ENCODE peak calls at places on chromosomes 2 and 18, in seven cellular contexts. V is MM.1S; Y is OCI-LY7; H is adipocyte; J is CD8-positive, alpha-beta T cell; A is left lung; Q is cardiac muscle cell. F is an unnamed sample. For H3K9me3, the result is how much of the 10 kb centered on the place peaks cover.

GRCh38 chr18:61502472-61502871 is 169.2 kb downstream of the CDH20 start:
- DNase-seq in V (peak), Y (peak), H (peak), J (no peak), A (no peak), Q (peak), F (no peak)

GRCh38 chr18:27413495-27414401 is 228.6 kb upstream of the CHST9 start:
- DNase-seq in V (no peak), Y (no peak), H (peak), J (no peak), A (no peak), Q (peak), F (no peak)

GRCh38 chr2:44040365-44040764 is 44.6 kb upstream of the LRPPRC start:
- DNase-seq in V (no peak), Y (no peak), H (no peak), J (no peak), A (no peak), Q (no peak), F (no peak)

GRCh38 chr18:27577265-27577664 is 392.2 kb upstream of the CHST9 start:
- DNase-seq in V (no peak), Y (no peak), H (no peak), J (no peak), A (no peak), Q (no peak), F (no peak)

GRCh38 chr2:158567208-158567607 is 110.5 kb downstream of the PKP4 start:
- DNase-seq in V (no peak), Y (no peak), H (no peak), J (no peak), A (no peak), Q (no peak), F (no peak)

GRCh38 chr2:232260075-232260474 is 118.5 kb upstream of the ALPP start:
- DNase-seq in V (no peak), Y (no peak), H (peak), J (no peak), A (no peak), Q (peak), F (no peak)

GRCh38 chr2:14633031-14633430 is 514 bp downstream of the LRATD1 start:
- DNase-seq in V (no peak), Y (no peak), H (no peak), J (no peak), A (peak), Q (no peak), F (no peak)

GRCh38 chr2:157857881-157858280 is 18.2 kb downstream of the ACVR1 start:
- DNase-seq in V (no peak), Y (no peak), H (no peak), J (no peak), A (no peak), Q (no peak), F (no peak)

GRCh38 chr2:75645643-75646042 is 940 bp upstream of the MRPL19 start:
- DNase-seq in V (no peak), Y (no peak), H (no peak), J (no peak), A (peak), Q (no peak), F (no peak)

GRCh38 chr18:77983270-77983669 is 733.6 kb downstream of the GALR1 start:
- DNase-seq in V (no peak), Y (no peak), H (no peak), J (no peak), A (no peak), Q (no peak), F (no peak)
- H3K9me3 ChIP-seq in V (under half), Y (under half), H (under half), J (under half), A (under half), Q (under half), F (under half)

GRCh38 chr2:47520302-47520630 is 117.3 kb downstream of the MSH2 start:
- DNase-seq in V (no peak), Y (peak), H (no peak), J (no peak), A (no peak), Q (no peak), F (no peak)

GRCh38 chr2:47519604-47520301 is 116.8 kb downstream of the MSH2 start:
- DNase-seq in V (no peak), Y (peak), H (no peak), J (no peak), A (no peak), Q (no peak), F (no peak)

GRCh38 chr2:47521666-47522285 is 118.8 kb downstream of the MSH2 start:
- DNase-seq in V (no peak), Y (peak), H (no peak), J (no peak), A (no peak), Q (no peak), F (no peak)

GRCh38 chr2:47519147-47519537 is 116.2 kb downstream of the MSH2 start:
- DNase-seq in V (no peak), Y (peak), H (no peak), J (no peak), A (no peak), Q (no peak), F (no peak)

GRCh38 chr2:47520825-47521665 is 118.1 kb downstream of the MSH2 start:
- DNase-seq in V (peak), Y (peak), H (peak), J (peak), A (peak), Q (peak), F (peak)
- H3K4me3 ChIP-seq in V (peak), Y (peak), H (peak), J (peak), A (peak), Q (no peak), F (peak)

GRCh38 chr2:95215018-95215612 is 7.8 kb downstream of the ZNF892 start:
- DNase-seq in V (no peak), Y (no peak), H (no peak), J (no peak), A (no peak), Q (peak), F (no peak)
- H3K9me3 ChIP-seq in V (under half), Y (half or more), H (half or more), J (half or more), A (half or more), Q (under half), F (under half)

DNA sequence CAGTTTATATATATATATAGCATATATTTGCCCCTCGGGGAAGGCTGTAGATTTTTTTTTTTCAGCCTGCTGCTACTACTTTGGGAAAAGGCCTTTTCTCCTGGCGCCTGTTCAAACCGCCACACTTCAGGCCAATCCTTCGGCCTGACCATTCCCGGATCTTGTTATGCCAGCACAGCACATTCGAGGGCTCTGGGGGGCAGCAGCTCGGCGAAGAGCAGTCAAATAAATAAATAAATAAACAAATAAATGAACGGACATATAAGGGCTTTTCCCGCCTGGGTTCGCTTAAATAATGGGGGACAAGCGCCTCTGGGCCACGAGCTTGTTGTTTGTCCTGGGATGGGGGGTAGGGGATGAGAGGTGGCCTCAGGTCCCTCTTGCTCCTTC is 10.6 kb downstream of the HOXD8 start:
- DNase-seq in V (no peak), Y (no peak), H (no peak), J (no peak), A (no peak), Q (peak), F (no peak)
- H3K4me3 ChIP-seq in V (peak), Y (no peak), H (peak), J (no peak), A (peak), Q (peak), F (no peak)

GRCh38 chr2:234278556-234279286 is 218.2 kb downstream of the ARL4C start:
- DNase-seq in V (no peak), Y (no peak), H (no peak), J (no peak), A (no peak), Q (no peak), F (peak)
- H3K9me3 ChIP-seq in V (under half), Y (under half), H (under half), J (under half), A (under half), Q (under half), F (under half)

DNA sequence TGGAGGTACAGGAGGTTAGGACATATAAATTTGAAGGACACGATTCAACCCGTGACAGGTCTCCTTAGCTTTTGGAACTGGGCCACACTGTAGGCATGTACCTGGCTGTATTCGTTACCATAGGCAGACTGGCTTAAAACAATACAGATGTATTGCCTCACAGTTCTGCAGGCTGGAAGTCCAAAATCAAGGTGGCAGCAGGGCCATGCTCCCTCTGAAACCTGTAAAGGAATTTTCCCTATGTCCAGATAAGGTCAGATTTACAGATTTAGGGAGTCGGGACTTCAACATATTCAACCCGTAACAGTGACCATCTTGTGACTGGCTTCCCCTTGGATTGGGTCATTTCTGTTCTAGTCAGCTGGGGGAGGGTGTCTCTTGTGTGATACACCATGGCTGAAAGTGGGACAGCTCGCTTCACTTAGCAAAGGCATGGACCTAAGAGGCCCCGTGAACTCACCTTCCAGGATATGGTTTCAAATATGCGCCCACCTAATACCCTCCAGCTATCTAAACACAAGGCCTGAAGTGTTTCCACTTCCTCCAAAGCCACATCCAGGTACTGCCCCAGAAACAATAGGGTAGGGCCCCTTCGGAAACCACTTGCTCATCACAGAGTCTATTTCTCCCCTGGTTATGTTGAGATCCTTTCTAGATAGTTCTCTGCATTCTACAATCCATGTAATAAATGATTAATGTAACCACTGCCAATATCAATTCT is 85.0 kb downstream of the ZCCHC2 start:
- DNase-seq in V (no peak), Y (no peak), H (no peak), J (no peak), A (no peak), Q (no peak), F (no peak)
- H3K4me3 ChIP-seq in V (no peak), Y (no peak), H (no peak), J (no peak), A (no peak), Q (no peak), F (no peak)

DNA sequence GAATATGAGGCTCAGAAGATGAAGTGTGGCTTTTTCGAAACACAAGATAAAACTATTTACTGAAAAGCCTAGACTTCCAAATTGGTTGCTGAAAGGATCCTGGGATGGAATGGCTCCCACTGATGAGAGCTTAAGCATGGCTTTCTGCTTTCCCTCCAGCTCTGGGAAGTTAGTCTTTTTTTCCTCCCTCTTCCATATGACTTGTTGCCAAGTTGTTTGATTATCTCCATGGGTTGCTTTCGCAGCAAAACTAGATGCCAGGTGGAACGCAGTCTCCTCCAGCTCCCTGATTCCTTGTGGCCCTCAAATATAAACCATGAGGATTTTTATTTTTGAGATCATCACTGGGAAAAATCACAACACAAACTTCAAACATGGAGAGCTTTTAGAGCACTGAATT is 276.5 kb downstream of the LRRTM1 start:
- DNase-seq in V (no peak), Y (no peak), H (no peak), J (no peak), A (no peak), Q (no peak), F (no peak)
- H3K9me3 ChIP-seq in V (under half), Y (under half), H (under half), J (under half), A (under half), Q (under half), F (under half)

GRCh38 chr2:98408155-98408554 is 36.5 kb upstream of the INPP4A start:
- DNase-seq in V (no peak), Y (no peak), H (no peak), J (no peak), A (no peak), Q (no peak), F (no peak)
- H3K4me3 ChIP-seq in V (no peak), Y (no peak), H (no peak), J (no peak), A (no peak), Q (no peak), F (no peak)

GRCh38 chr2:173171924-173172643 is 96.4 kb downstream of the MAP3K20 start:
- DNase-seq in V (no peak), Y (no peak), H (no peak), J (no peak), A (no peak), Q (peak), F (no peak)

DNA sequence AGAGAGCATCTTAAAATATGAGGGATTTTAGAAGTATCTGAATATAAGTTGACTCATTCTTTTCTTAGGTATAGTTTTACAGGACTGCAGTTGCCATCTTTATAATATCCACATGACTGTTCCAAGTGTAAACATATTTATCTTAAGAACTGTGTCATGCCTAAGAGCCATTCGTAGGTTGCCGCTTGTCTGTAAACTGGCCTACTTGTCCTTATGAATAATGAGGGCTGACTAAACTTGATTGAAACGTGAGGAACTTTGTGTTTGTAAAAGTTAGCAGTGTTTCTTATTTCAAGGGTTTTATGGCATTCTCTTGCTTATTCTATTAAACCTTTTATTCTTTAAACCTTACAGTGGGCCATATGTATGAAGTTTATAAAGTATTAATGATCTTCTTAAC is 99.6 kb downstream of the MAP3K20 start:
- DNase-seq in V (no peak), Y (no peak), H (no peak), J (no peak), A (no peak), Q (peak), F (no peak)
- H3K9me3 ChIP-seq in V (under half), Y (under half), H (under half), J (under half), A (under half), Q (under half), F (under half)